ENCODE peak calls at places on chromosome 1, in seven cellular contexts. B is psoas muscle; N is GM23248; D is Peyer's patch; K is pancreas; F is CD8-positive, alpha-beta T cell; T is fibroblast of lung. O is an unnamed sample.

GRCh38 chr1:53480678-53481077 is 21.5 kb downstream of the DMRTB1 start:
- DNase-seq in B (no peak), N (no peak), D (no peak), K (no peak), F (no peak), T (no peak), O (no peak)

GRCh38 chr1:110786802-110787327 is 86.1 kb upstream of the CD53 start:
- DNase-seq in B (no peak), N (no peak), D (no peak), K (no peak), F (no peak), T (no peak), O (no peak)

GRCh38 chr1:35544976-35545375 is 12.2 kb downstream of the KIAA0319L start:
- DNase-seq in B (peak; percentile 70), N (peak; percentile 34), D (peak; percentile 34), K (no peak), F (no peak), T (peak; percentile 68), O (no peak)

GRCh38 chr1:155226910-155227260 is 18.4 kb downstream of the MTX1 start:
- DNase-seq in B (peak; percentile 77), N (peak; percentile 77), D (no peak), K (no peak), F (no peak), T (peak; percentile 35), O (peak; percentile 88)

GRCh38 chr1:161725888-161726630 is 4.7 kb downstream of the FCRLB start:
- DNase-seq in B (peak; percentile 65), N (peak; percentile 80), D (peak; percentile 65), K (peak; percentile 57), F (peak; percentile 17), T (peak; percentile 43), O (peak; percentile 87)

GRCh38 chr1:32890516-32891240 is 4.4 kb downstream of the HPCA start:
- DNase-seq in B (no peak), N (no peak), D (no peak), K (no peak), F (no peak), T (no peak), O (no peak)

GRCh38 chr1:48977273-48977672 is 200.6 kb upstream of the BEND5 start:
- DNase-seq in B (no peak), N (no peak), D (no peak), K (no peak), F (no peak), T (no peak), O (no peak)

GRCh38 chr1:228099331-228099732 is 3.8 kb downstream of the C1orf35 start:
- DNase-seq in B (peak; percentile 50), N (no peak), D (no peak), K (no peak), F (no peak), T (no peak), O (no peak)

GRCh38 chr1:198937231-198938031 is 298.6 kb downstream of the PTPRC start:
- DNase-seq in B (no peak), N (peak; percentile 89), D (peak; percentile 45), K (peak; percentile 38), F (peak; percentile 21), T (peak; percentile 95), O (no peak)

GRCh38 chr1:151934048-151934493 is 24.8 kb upstream of the THEM4 start:
- DNase-seq in B (no peak), N (peak; percentile 74), D (no peak), K (no peak), F (peak; percentile 30), T (peak; percentile 69), O (no peak)

GRCh38 chr1:42931108-42931539 is 27.5 kb downstream of the SLC2A1 start:
- DNase-seq in B (no peak), N (peak; percentile 50), D (peak; percentile 72), K (no peak), F (peak; percentile 46), T (peak; percentile 57), O (no peak)

GRCh38 chr1:199774433-199775089 is 252.9 kb upstream of the NR5A2 start:
- DNase-seq in B (no peak), N (peak; percentile 12), D (no peak), K (peak; percentile 76), F (no peak), T (peak; percentile 57), O (no peak)

GRCh38 chr1:62875676-62876075 is 91.7 kb downstream of the ATG4C start:
- DNase-seq in B (no peak), N (peak; percentile 3), D (no peak), K (no peak), F (no peak), T (peak; percentile 3), O (no peak)

GRCh38 chr1:54358503-54359168 is 47.6 kb downstream of the SSBP3 start:
- DNase-seq in B (peak; percentile 73), N (no peak), D (no peak), K (no peak), F (no peak), T (no peak), O (no peak)

GRCh38 chr1:208298593-208299233 is 54.5 kb upstream of the PLXNA2 start:
- DNase-seq in B (no peak), N (no peak), D (no peak), K (peak; percentile 47), F (no peak), T (no peak), O (peak; percentile 72)

GRCh38 chr1:236161230-236161629 is 18.9 kb downstream of the GPR137B start:
- DNase-seq in B (no peak), N (no peak), D (no peak), K (no peak), F (no peak), T (no peak), O (no peak)

GRCh38 chr1:223486366-223486765 is 93.2 kb downstream of the CCDC185 start:
- DNase-seq in B (no peak), N (no peak), D (no peak), K (no peak), F (no peak), T (no peak), O (no peak)

GRCh38 chr1:29490204-29490934 is 254.0 kb downstream of the PTPRU start:
- DNase-seq in B (no peak), N (no peak), D (no peak), K (no peak), F (no peak), T (no peak), O (no peak)

GRCh38 chr1:223001653-223002634 is 141.1 kb downstream of the TLR5 start:
- DNase-seq in B (no peak), N (peak; percentile 62), D (no peak), K (no peak), F (no peak), T (peak; percentile 26), O (no peak)

DNA sequence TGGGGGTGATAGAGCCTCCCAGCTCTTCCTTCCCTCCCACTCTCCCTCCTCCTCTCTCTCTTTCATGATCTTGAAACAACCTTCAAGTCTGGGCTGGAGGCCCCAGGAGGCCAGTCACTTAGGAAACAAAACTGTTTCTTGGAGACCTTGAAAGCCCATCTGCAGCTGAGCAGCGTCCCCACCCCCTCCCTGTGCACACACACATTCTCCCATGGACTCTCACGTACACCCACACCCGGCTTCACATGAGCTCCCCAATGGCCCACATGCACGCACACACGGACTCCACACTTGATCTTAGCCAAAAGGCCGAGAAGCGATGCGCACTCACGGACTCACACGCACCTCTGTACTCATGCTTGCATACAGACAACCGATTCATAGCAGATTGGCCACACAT is 3.2 kb upstream of the ATP1A2 start:
- DNase-seq in B (no peak), N (no peak), D (no peak), K (no peak), F (no peak), T (no peak), O (no peak)
- H3K4me1 ChIP-seq in B (peaks cover 35% of the 10 kb centered on the region), N (peaks cover 5% of the 10 kb centered on the region), D (no peaks in the 10 kb centered on the region), K (no peaks in the 10 kb centered on the region), F (no peaks in the 10 kb centered on the region), T (no peaks in the 10 kb centered on the region), O (no peaks in the 10 kb centered on the region)

DNA sequence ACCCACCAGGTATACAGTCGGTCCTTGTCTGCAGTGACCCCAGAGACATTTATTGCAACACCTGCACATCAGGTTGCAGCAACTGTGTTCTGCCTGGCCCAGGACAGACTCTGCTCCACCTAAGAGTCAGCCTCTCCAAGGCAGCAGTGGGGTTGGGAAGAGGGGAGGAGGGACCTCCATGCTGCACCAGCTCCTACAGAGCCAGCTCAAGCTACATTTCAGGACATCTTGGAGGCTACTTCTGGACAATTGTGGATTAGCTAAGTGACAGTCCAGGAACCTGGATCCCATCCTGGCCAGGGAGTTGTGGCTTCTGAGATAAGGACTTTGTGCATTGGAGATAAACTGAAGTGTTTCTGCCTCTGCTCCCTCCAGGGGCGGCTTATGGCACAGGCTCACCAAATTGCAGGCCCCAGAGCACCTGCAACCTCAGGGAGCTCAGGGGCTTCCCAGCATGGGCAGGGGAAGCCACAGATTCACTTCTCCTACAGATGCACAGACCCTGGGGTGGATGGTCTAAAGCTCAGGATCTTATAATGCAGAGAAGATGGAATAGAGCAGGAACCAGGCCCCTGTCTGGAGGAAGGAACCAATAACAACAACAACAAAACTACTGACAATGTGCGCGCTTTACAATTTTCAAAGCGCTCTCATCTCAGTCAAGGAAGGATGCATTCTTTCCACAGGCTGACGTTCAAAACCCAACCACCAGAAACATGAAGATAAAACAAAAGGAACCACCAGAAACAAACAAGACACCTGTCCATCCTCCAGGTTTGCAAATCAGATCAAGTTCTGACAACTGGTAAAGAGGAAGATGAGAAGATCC is 120.8 kb upstream of the IRF2BP2 start:
- DNase-seq in B (no peak), N (no peak), D (peak; percentile 39), K (no peak), F (no peak), T (no peak), O (no peak)
- H3K4me1 ChIP-seq in B (peaks cover 22% of the 10 kb centered on the region), N (peaks cover 17% of the 10 kb centered on the region), D (peaks cover 2% of the 10 kb centered on the region), K (peaks cover 13% of the 10 kb centered on the region), F (peaks cover 39% of the 10 kb centered on the region), T (peaks cover 16% of the 10 kb centered on the region), O (peaks cover 52% of the 10 kb centered on the region)

GRCh38 chr1:22325531-22326371 is 125.9 kb upstream of the ZBTB40 start:
- DNase-seq in B (no peak), N (no peak), D (no peak), K (no peak), F (no peak), T (no peak), O (no peak)

GRCh38 chr1:22327411-22327810 is 124.2 kb upstream of the ZBTB40 start:
- DNase-seq in B (no peak), N (no peak), D (no peak), K (no peak), F (no peak), T (no peak), O (no peak)

GRCh38 chr1:22326372-22326915 is 125.2 kb upstream of the ZBTB40 start:
- DNase-seq in B (no peak), N (no peak), D (no peak), K (no peak), F (no peak), T (no peak), O (no peak)

GRCh38 chr1:22328331-22329170 is 123.1 kb upstream of the ZBTB40 start:
- DNase-seq in B (no peak), N (no peak), D (no peak), K (no peak), F (no peak), T (no peak), O (no peak)

DNA sequence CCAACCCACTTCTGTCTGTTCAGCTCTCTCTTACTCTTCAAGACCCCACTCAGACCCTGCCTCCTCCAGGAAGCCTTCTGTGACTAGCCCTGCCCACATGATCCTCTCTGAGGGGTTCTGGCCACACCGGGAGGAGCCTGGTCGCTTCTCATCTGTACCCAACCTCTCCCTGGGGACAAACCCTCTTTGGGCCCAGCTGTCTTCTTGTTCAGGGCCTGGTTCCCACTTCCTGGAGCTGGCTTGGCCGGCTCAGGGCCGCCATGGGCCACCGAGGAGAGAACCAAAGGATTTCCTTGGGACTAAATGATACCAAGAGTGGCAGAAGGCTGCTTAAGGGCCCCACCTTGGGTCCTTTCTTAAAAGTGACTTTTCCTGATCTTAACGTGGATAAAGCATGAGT is 124.7 kb upstream of the ZBTB40 start:
- DNase-seq in B (no peak), N (no peak), D (no peak), K (no peak), F (no peak), T (no peak), O (no peak)
- H3K4me1 ChIP-seq in B (no peaks in the 10 kb centered on the region), N (no peaks in the 10 kb centered on the region), D (no peaks in the 10 kb centered on the region), K (no peaks in the 10 kb centered on the region), F (no peaks in the 10 kb centered on the region), T (no peaks in the 10 kb centered on the region), O (no peaks in the 10 kb centered on the region)

GRCh38 chr1:44031051-44031899 is at the start of gene SLC6A9:
- DNase-seq in B (no peak), N (peak; percentile 71), D (peak; percentile 34), K (peak; percentile 75), F (peak; percentile 5), T (peak; percentile 87), O (peak; percentile 80)
- H3K4me1 ChIP-seq in B (peaks cover 17% of the 10 kb centered on the region), N (peaks cover 15% of the 10 kb centered on the region), D (no peaks in the 10 kb centered on the region), K (no peaks in the 10 kb centered on the region), F (peaks cover 12% of the 10 kb centered on the region), T (peaks cover 15% of the 10 kb centered on the region), O (peaks cover 10% of the 10 kb centered on the region)